ENCODE peak calls at places on chromosome 7, in seven cellular contexts. R is mucosa of descending colon, J is sigmoid colon, N is adrenal gland, I is stomach, K is A549, F is GM23248. E is an unnamed sample.
A peak's percentile ranks its signal among the peaks of the same experiment; 100 is the strongest.

GRCh38 chr7:1276626-1277175 is 44.0 kb downstream of the UNCX start:
- DNase-seq in J (no peak), R (peak; percentile 15), F (no peak), N (no peak), K (no peak), I (no peak), E (no peak)

GRCh38 chr7:101308245-101309085 is 13.1 kb downstream of the IFT22 start:
- DNase-seq in J (peak; percentile 74), R (peak; percentile 84), I (peak; percentile 87), K (peak; percentile 89), F (peak; percentile 44), N (peak; percentile 35), E (peak; percentile 94)

GRCh38 chr7:157589680-157590079 is 252.9 kb downstream of the DNAJB6 start:
- DNase-seq in K (no peak), F (no peak), I (no peak), N (no peak), J (peak; percentile 33), R (no peak), E (no peak)

GRCh38 chr7:139582671-139583155 is 59.2 kb downstream of the CLEC2L start:
- DNase-seq in N (no peak), J (no peak), R (no peak), F (no peak), I (peak; percentile 22), K (no peak), E (no peak)

GRCh38 chr7:102140952-102141370 is 145.7 kb upstream of the SH2B2 start:
- DNase-seq in J (no peak), N (no peak), R (no peak), F (no peak), I (no peak), K (no peak), E (no peak)

GRCh38 chr7:54704851-54705250 is 54.2 kb downstream of the SEC61G start:
- DNase-seq in F (no peak), N (no peak), J (no peak), I (no peak), K (no peak), R (no peak), E (no peak)

GRCh38 chr7:100917018-100917365 is 21.3 kb upstream of the ACHE start:
- DNase-seq in K (no peak), I (no peak), R (no peak), J (no peak), F (no peak), N (no peak), E (no peak)

GRCh38 chr7:137342751-137343482 is 616 bp downstream of the PTN start:
- DNase-seq in F (peak; percentile 12), R (no peak), N (no peak), J (no peak), K (no peak), I (no peak), E (no peak)

GRCh38 chr7:45592230-45592991 is 18.2 kb downstream of the ADCY1 start:
- DNase-seq in F (no peak), N (no peak), R (no peak), J (no peak), K (no peak), I (peak; percentile 24), E (peak; percentile 24)

GRCh38 chr7:15781944-15782343 is 95.5 kb upstream of the MEOX2 start:
- DNase-seq in R (no peak), I (no peak), F (no peak), N (no peak), J (no peak), K (no peak), E (no peak)

GRCh38 chr7:15778191-15778590 is 91.7 kb upstream of the MEOX2 start:
- DNase-seq in I (no peak), J (no peak), K (no peak), F (no peak), N (no peak), R (no peak), E (no peak)

GRCh38 chr7:15780271-15780670 is 93.8 kb upstream of the MEOX2 start:
- DNase-seq in I (no peak), F (peak; percentile 53), J (no peak), K (no peak), N (no peak), R (no peak), E (no peak)

GRCh38 chr7:15784694-15785030 is 98.2 kb upstream of the MEOX2 start:
- DNase-seq in N (no peak), F (no peak), I (no peak), J (no peak), K (no peak), R (no peak), E (peak; percentile 65)

DNA sequence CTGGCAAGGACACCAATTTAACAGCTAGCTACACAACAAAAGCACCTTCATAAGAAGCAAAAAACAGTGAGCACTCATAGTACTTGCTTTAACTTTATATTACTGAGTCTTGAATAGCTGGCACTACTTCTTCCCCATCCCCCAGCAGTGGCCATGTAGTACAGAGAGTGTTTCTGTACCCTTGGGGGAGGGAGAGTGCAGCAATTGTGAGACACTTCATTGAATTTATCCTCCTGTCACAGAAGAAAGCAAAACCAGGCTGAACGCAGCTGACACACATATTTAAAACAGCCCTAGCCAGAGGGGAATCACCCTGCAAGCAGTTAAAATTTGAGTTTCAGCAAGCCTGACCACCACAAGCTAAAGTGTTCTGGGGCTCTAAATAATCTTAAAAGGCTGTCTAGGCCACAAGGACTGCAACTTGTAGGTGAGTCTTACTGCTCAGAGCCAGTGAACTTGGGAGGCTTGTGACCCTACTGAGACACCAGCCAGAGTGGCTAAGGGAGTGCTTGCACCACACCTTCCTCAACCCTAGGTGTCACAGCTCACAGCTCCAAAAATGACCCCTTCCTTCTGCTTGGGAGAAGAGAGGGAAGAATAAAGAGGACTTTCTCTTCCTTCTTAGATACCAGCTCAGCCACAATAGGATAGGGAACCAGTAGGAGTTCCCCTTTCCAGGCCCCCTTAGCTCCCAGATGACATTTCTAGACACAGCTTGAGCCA is 97.6 kb upstream of the MEOX2 start:
- DNase-seq in N (no peak), I (no peak), R (no peak), F (no peak), J (no peak), K (no peak), E (no peak)
- H3K9me3 ChIP-seq in N (no peaks in the 10 kb centered on the region), I (no peaks in the 10 kb centered on the region), R (no peaks in the 10 kb centered on the region), F (no peaks in the 10 kb centered on the region), J (no peaks in the 10 kb centered on the region), K (no peaks in the 10 kb centered on the region), E (no peaks in the 10 kb centered on the region)

GRCh38 chr7:117045927-117046710 is 92.8 kb downstream of the ST7 start:
- DNase-seq in K (no peak), I (no peak), F (no peak), J (no peak), R (no peak), N (no peak), E (no peak)
- H3K4me1 ChIP-seq in K (peaks cover 3% of the 10 kb centered on the region), I (peaks cover 8% of the 10 kb centered on the region), F (peaks cover 34% of the 10 kb centered on the region), J (peaks cover 67% of the 10 kb centered on the region), R (peaks cover 21% of the 10 kb centered on the region), N (peaks cover 11% of the 10 kb centered on the region), E (no peaks in the 10 kb centered on the region)

DNA sequence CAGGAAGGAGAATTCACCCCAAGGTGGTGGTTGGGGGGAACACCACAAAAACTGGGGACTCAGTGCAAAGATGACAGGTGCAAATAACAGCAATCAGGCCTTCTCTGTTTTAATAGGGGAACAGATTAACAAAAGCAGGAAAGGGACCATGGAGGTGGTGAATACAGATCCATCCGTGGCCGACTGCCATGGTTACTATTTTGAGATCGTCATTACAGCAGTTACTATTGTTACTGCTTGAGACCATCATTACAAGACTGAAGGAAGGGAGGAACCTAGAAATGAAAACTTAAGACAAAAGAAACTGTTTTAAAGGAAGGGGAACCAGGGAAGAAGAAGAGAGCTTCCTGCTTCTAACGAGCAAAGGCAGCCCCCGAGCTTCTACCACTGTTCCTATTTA is 216.5 kb downstream of the CHCHD3 start:
- DNase-seq in I (no peak), F (peak; percentile 45), R (no peak), N (no peak), K (no peak), J (no peak), E (no peak)
- H3K9me3 ChIP-seq in I (peaks cover 4% of the 10 kb centered on the region), F (no peaks in the 10 kb centered on the region), R (no peaks in the 10 kb centered on the region), N (no peaks in the 10 kb centered on the region), K (no peaks in the 10 kb centered on the region), J (no peaks in the 10 kb centered on the region), E (peaks cover 18% of the 10 kb centered on the region)

GRCh38 chr7:37683263-37684120 is at the start of gene GPR141:
- DNase-seq in I (no peak), R (no peak), K (no peak), N (no peak), F (no peak), J (no peak), E (no peak)
- H3K4me1 ChIP-seq in I (no peaks in the 10 kb centered on the region), R (no peaks in the 10 kb centered on the region), K (no peaks in the 10 kb centered on the region), N (no peaks in the 10 kb centered on the region), F (no peaks in the 10 kb centered on the region), J (no peaks in the 10 kb centered on the region), E (no peaks in the 10 kb centered on the region)

DNA sequence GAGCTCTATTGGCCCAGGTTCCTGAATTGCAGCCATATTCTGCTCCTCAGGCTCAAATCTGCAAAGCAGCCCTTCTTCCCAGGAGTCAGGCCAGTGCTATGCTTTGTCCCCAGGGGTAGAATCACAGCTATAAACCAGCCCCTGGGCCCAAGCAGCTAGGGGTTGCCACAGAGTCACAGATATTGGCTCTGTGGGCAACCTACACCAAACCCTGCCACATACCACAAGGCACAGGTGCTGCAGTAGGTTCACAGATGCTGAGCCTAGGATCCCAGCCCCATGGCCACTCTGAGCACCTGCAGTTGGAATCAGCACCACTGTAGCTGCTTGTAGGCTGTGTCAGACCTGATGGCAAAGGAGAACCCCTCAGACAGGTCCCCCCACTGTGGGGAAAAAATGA is 43.1 kb upstream of the CAMK2B start:
- DNase-seq in J (no peak), R (no peak), N (no peak), F (no peak), K (no peak), I (peak; percentile 14), E (no peak)
- H3K9me3 ChIP-seq in J (no peaks in the 10 kb centered on the region), R (no peaks in the 10 kb centered on the region), N (no peaks in the 10 kb centered on the region), F (no peaks in the 10 kb centered on the region), K (peaks cover 4% of the 10 kb centered on the region), I (no peaks in the 10 kb centered on the region), E (no peaks in the 10 kb centered on the region)

DNA sequence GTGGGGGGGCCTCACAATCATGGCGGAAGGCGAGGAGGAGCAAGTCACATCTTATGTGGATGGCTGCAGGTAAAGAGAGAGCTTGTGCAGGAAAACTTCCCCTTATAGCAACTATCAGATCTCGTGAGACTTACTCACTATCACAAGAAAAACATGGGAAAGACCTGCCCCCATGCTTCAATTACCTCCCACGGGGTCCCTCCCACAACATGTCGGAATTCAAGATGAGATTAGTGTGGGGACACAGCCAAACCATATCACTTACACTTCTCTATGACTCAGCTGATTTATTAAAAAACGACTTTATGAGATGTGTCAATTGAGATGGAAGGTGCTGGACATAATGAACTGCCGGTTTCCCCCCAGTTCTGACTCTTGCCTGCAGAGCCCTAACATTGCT is 23.8 kb upstream of the CHN2 start:
- DNase-seq in N (no peak), F (no peak), K (no peak), J (no peak), I (no peak), R (no peak), E (no peak)
- H3K4me1 ChIP-seq in N (no peaks in the 10 kb centered on the region), F (no peaks in the 10 kb centered on the region), K (no peaks in the 10 kb centered on the region), J (no peaks in the 10 kb centered on the region), I (no peaks in the 10 kb centered on the region), R (no peaks in the 10 kb centered on the region), E (no peaks in the 10 kb centered on the region)

GRCh38 chr7:64294701-64295420 is 18.9 kb upstream of the ZNF736 start:
- DNase-seq in N (no peak), J (no peak), R (no peak), F (no peak), I (no peak), K (no peak), E (no peak)
- H3K9me3 ChIP-seq in N (no peaks in the 10 kb centered on the region), J (no peaks in the 10 kb centered on the region), R (no peaks in the 10 kb centered on the region), F (no peaks in the 10 kb centered on the region), I (no peaks in the 10 kb centered on the region), K (peaks cover 10% of the 10 kb centered on the region), E (peaks cover 71% of the 10 kb centered on the region)

E was measured in endodermal cell.